ENCODE peak calls at places on chromosomes 13 and 19, in five cellular contexts. Y is endothelial cell; Q is head of caudate nucleus; G is stimulated activated CD4-positive, alpha-beta T cell treated with anti-CD3 and anti-CD28 coated beads, Interleukin-2, amount 100 ng/mL, for 48 hours; H is T-helper 9 cell. W is an unnamed sample.

GRCh38 chr13:109226631-109227030 is 559.8 kb downstream of the IRS2 start:
- DNase-seq in Y (no peak), Q (no peak), G (no peak), H (no peak), W (no peak)

GRCh38 chr19:6875218-6875617 is 12.2 kb upstream of the ADGRE1 start:
- DNase-seq in Y (no peak), Q (no peak), G (no peak), H (no peak), W (no peak)

GRCh38 chr13:99572131-99572530 is 70.9 kb downstream of the TM9SF2 start:
- DNase-seq in Y (no peak), Q (no peak), G (no peak), H (no peak), W (no peak)

GRCh38 chr19:38152461-38153379 is 71.3 kb downstream of the DPF1 start:
- DNase-seq in Y (no peak), Q (no peak), G (no peak), H (no peak), W (no peak)

GRCh38 chr19:41307954-41308449 is 2.0 kb upstream of the CCDC97 start:
- DNase-seq in Y (no peak), Q (no peak), G (no peak), H (no peak), W (no peak)

GRCh38 chr13:113666951-113667701 is at the start of gene GRK1:
- DNase-seq in Y (no peak), Q (no peak), G (no peak), H (no peak), W (no peak)

GRCh38 chr19:4705413-4706131 is 18.1 kb downstream of the DPP9 start:
- DNase-seq in Y (no peak), Q (no peak), G (no peak), H (no peak), W (no peak)

GRCh38 chr13:69324109-69324886 is 783.3 kb upstream of the ATXN8OS start:
- DNase-seq in Y (no peak), Q (no peak), G (no peak), H (no peak), W (no peak)

GRCh38 chr19:13804830-13805683 is 9.8 kb downstream of the ZSWIM4 start:
- DNase-seq in Y (peak), Q (peak), G (no peak), H (no peak), W (peak)

GRCh38 chr13:84896128-84896527 is 903.1 kb downstream of the SLITRK6 start:
- DNase-seq in Y (peak), Q (peak), G (peak), H (peak), W (peak)

GRCh38 chr19:6318772-6319171 is 14.6 kb downstream of the ACER1 start:
- DNase-seq in Y (no peak), Q (no peak), G (peak), H (no peak), W (no peak)

GRCh38 chr13:30362005-30362788 is 54.8 kb upstream of the KATNAL1 start:
- DNase-seq in Y (no peak), Q (no peak), G (no peak), H (no peak), W (no peak)

GRCh38 chr13:79492313-79492798 is 11.4 kb downstream of the NDFIP2 start:
- DNase-seq in Y (no peak), Q (no peak), G (no peak), H (no peak), W (no peak)

GRCh38 chr13:105969761-105970160 is 565.7 kb downstream of the EFNB2 start:
- DNase-seq in Y (no peak), Q (no peak), G (no peak), H (no peak), W (no peak)

GRCh38 chr19:41646589-41647204 is 19.8 kb upstream of the CEACAM4 start:
- DNase-seq in Y (peak), Q (peak), G (peak), H (peak), W (no peak)

GRCh38 chr13:63567031-63567430 is 2151.4 kb upstream of the PCDH20 start:
- DNase-seq in Y (no peak), Q (no peak), G (no peak), H (no peak), W (no peak)

GRCh38 chr19:19649159-19649558 is 5.7 kb upstream of the GMIP start:
- DNase-seq in Y (no peak), Q (no peak), G (no peak), H (no peak), W (no peak)

GRCh38 chr19:56927294-56927693 is 86.8 kb upstream of the PEG3 start:
- DNase-seq in Y (no peak), Q (no peak), G (no peak), H (no peak), W (no peak)

W was measured in cerebellum.